ENCODE peak calls at places on chromosomes 12 and 14, in four cellular contexts. E is NCI-H69, J is NCI-H1417, R is HT1080. F is an unnamed sample.

GRCh38 chr12:123578243-123578642 is 6.1 kb upstream of the TMED2 start:
- DNase-seq in E (no peak), J (no peak), R (no peak), F (no peak)

GRCh38 chr14:26389646-26390508 is 208.0 kb downstream of the NOVA1 start:
- DNase-seq in E (no peak), J (no peak), R (peak; percentile 8), F (peak; percentile 9)

GRCh38 chr12:76952995-76953394 is 74.2 kb upstream of the CSRP2 start:
- DNase-seq in E (peak; percentile 10), J (no peak), R (peak; percentile 28), F (peak; percentile 72)

GRCh38 chr14:81453166-81453766 is 53.1 kb upstream of the STON2 start:
- DNase-seq in E (peak; percentile 81), J (peak; percentile 85), R (peak; percentile 37), F (peak; percentile 70)

GRCh38 chr14:46580941-46581671 is 70.5 kb downstream of the RPL10L start:
- DNase-seq in E (peak; percentile 65), J (peak; percentile 50), R (peak; percentile 49), F (peak; percentile 71)

GRCh38 chr14:97713023-97713422 is 915.8 kb downstream of the VRK1 start:
- DNase-seq in E (no peak), J (no peak), R (peak; percentile 96), F (peak; percentile 27)

GRCh38 chr12:22443379-22444316 is 100.7 kb downstream of the C2CD5 start:
- DNase-seq in E (peak; percentile 79), J (peak; percentile 75), R (peak; percentile 69), F (peak; percentile 97)

GRCh38 chr14:50837850-50838470 is 7.0 kb upstream of the NIN start:
- DNase-seq in E (no peak), J (no peak), R (no peak), F (no peak)

GRCh38 chr12:107064687-107065086 is 28.7 kb downstream of the CRY1 start:
- DNase-seq in E (no peak), J (no peak), R (no peak), F (no peak)

GRCh38 chr14:79201545-79202247 is 1009.6 kb downstream of the DIO2 start:
- DNase-seq in E (no peak), J (no peak), R (no peak), F (no peak)

GRCh38 chr12:96846313-96846712 is 60.7 kb upstream of the NEDD1 start:
- DNase-seq in E (no peak), J (no peak), R (no peak), F (no peak)

GRCh38 chr12:45284096-45284901 is 68.4 kb downstream of the ANO6 start:
- DNase-seq in E (peak; percentile 98), J (no peak), R (peak; percentile 32), F (peak; percentile 44)

F was measured in DMS53.